ENCODE peak calls at places on chromosomes 3 and 15, in five cellular contexts. K is cardiac fibroblast; M is activated CD8-positive, alpha-beta memory T cell treated with anti-CD3 and anti-CD28 coated beads for 1 hour; A is CD14-positive monocyte; Z is fibroblast of lung. B is an unnamed sample.

GRCh38 chr15:89104172-89104564 is 15.9 kb downstream of the ABHD2 start:
- DNase-seq in K (no peak), M (no peak), A (no peak), Z (peak), B (no peak)

GRCh38 chr3:125300416-125300815 is 74.7 kb downstream of the ZNF148 start:
- DNase-seq in K (peak), M (no peak), A (no peak), Z (peak), B (no peak)

GRCh38 chr3:102353804-102354203 is 81.0 kb upstream of the ZPLD1 start:
- DNase-seq in K (peak), M (no peak), A (no peak), Z (no peak), B (no peak)

GRCh38 chr3:118842147-118842863 is 192.3 kb downstream of the IGSF11 start:
- DNase-seq in K (peak), M (no peak), A (no peak), Z (peak), B (no peak)

GRCh38 chr3:19885468-19885867 is 48.5 kb downstream of the EFHB start:
- DNase-seq in K (peak), M (no peak), A (no peak), Z (peak), B (peak)

GRCh38 chr15:64985382-64986033 is 4.2 kb downstream of the SPG21 start:
- DNase-seq in K (peak), M (no peak), A (no peak), Z (no peak), B (no peak)

GRCh38 chr3:109569121-109569520 is 231.8 kb upstream of the DPPA4 start:
- DNase-seq in K (no peak), M (no peak), A (no peak), Z (no peak), B (no peak)

GRCh38 chr3:147407107-147407494 is 758 bp upstream of the ZIC4 start:
- DNase-seq in K (no peak), M (no peak), A (no peak), Z (no peak), B (no peak)

GRCh38 chr3:172034786-172035685 is 4.3 kb upstream of the FNDC3B start:
- DNase-seq in K (peak), M (no peak), A (no peak), Z (no peak), B (no peak)

GRCh38 chr3:49654955-49655556 is 19.1 kb upstream of the APEH start:
- DNase-seq in K (no peak), M (no peak), A (no peak), Z (no peak), B (no peak)

GRCh38 chr15:55151621-55152020 is 45.1 kb downstream of the RSL24D1 start:
- DNase-seq in K (no peak), M (no peak), A (no peak), Z (no peak), B (no peak)

GRCh38 chr15:99445272-99445850 is 120.4 kb upstream of the MEF2A start:
- DNase-seq in K (no peak), M (no peak), A (no peak), Z (no peak), B (no peak)

GRCh38 chr3:123632161-123632655 is 47.4 kb upstream of the HACD2 start:
- DNase-seq in K (no peak), M (no peak), A (no peak), Z (peak), B (no peak)

GRCh38 chr15:51536965-51537574 is 85.5 kb downstream of the DMXL2 start:
- DNase-seq in K (peak), M (no peak), A (no peak), Z (peak), B (no peak)

GRCh38 chr3:127486337-127486944 is 104.1 kb downstream of the TPRA1 start:
- DNase-seq in K (no peak), M (no peak), A (peak), Z (no peak), B (no peak)

GRCh38 chr15:70259030-70259424 is 161.3 kb upstream of the TLE3 start:
- DNase-seq in K (peak), M (peak), A (peak), Z (peak), B (peak)